ENCODE peak calls at places on chromosomes 11 and 22, in nine cellular contexts. One of them, this sample, is unnamed.

GRCh38 chr22:41902016-41902415 is 12.9 kb downstream of the SHISA8 start:
- DNase-seq in transverse colon: no peak
- DNase-seq in activated CD8-positive, alpha-beta memory T cell treated with anti-CD3 and anti-CD28 coated beads for 24 hours: no peak
- DNase-seq in activated CD4-positive, CD25-positive, alpha-beta regulatory T cell treated with anti-CD3 and anti-CD28 coated beads, Interleukin-2, amount 50 U/mL, for 16 hours: no peak
- DNase-seq in activated effector memory CD4-positive, alpha-beta T cell treated with Interleukin-2 at 50 U/mL for 16 hours: no peak
- DNase-seq in iris pigment epithelial cell: no peak
- DNase-seq in endothelial cell: no peak
- DNase-seq in gastrocnemius medialis: no peak
- DNase-seq in activated CD4-positive, alpha-beta T cell treated with anti-CD3 and anti-CD28 coated beads, Interleukin-2, amount 10 ng/mL, durations not matched to agents 7 days and 5 days: no peak
- DNase-seq in this sample: no peak

GRCh38 chr22:20201837-20202392 is 51.1 kb upstream of the CCDC188 start:
- DNase-seq in transverse colon: no peak
- DNase-seq in endothelial cell: no peak
- DNase-seq in activated CD4-positive, alpha-beta T cell treated with anti-CD3 and anti-CD28 coated beads, Interleukin-2, amount 10 ng/mL, durations not matched to agents 7 days and 5 days: no peak
- DNase-seq in activated CD4-positive, CD25-positive, alpha-beta regulatory T cell treated with anti-CD3 and anti-CD28 coated beads, Interleukin-2, amount 50 U/mL, for 16 hours: no peak
- DNase-seq in gastrocnemius medialis: no peak
- DNase-seq in iris pigment epithelial cell: no peak
- DNase-seq in activated CD8-positive, alpha-beta memory T cell treated with anti-CD3 and anti-CD28 coated beads for 24 hours: no peak
- DNase-seq in activated effector memory CD4-positive, alpha-beta T cell treated with Interleukin-2 at 50 U/mL for 16 hours: no peak
- DNase-seq in this sample: no peak

GRCh38 chr11:42870480-42870879 is 441.3 kb upstream of the API5 start:
- DNase-seq in iris pigment epithelial cell: no peak
- DNase-seq in endothelial cell: no peak
- DNase-seq in activated CD4-positive, CD25-positive, alpha-beta regulatory T cell treated with anti-CD3 and anti-CD28 coated beads, Interleukin-2, amount 50 U/mL, for 16 hours: no peak
- DNase-seq in transverse colon: no peak
- DNase-seq in activated effector memory CD4-positive, alpha-beta T cell treated with Interleukin-2 at 50 U/mL for 16 hours: no peak
- DNase-seq in activated CD4-positive, alpha-beta T cell treated with anti-CD3 and anti-CD28 coated beads, Interleukin-2, amount 10 ng/mL, durations not matched to agents 7 days and 5 days: no peak
- DNase-seq in activated CD8-positive, alpha-beta memory T cell treated with anti-CD3 and anti-CD28 coated beads for 24 hours: no peak
- DNase-seq in gastrocnemius medialis: no peak
- DNase-seq in this sample: no peak

GRCh38 chr22:26751217-26751616 is 93.8 kb downstream of the MIAT start:
- DNase-seq in gastrocnemius medialis: no peak
- DNase-seq in activated CD4-positive, alpha-beta T cell treated with anti-CD3 and anti-CD28 coated beads, Interleukin-2, amount 10 ng/mL, durations not matched to agents 7 days and 5 days: no peak
- DNase-seq in transverse colon: no peak
- DNase-seq in activated CD8-positive, alpha-beta memory T cell treated with anti-CD3 and anti-CD28 coated beads for 24 hours: no peak
- DNase-seq in activated effector memory CD4-positive, alpha-beta T cell treated with Interleukin-2 at 50 U/mL for 16 hours: no peak
- DNase-seq in iris pigment epithelial cell: peak; percentile 27
- DNase-seq in activated CD4-positive, CD25-positive, alpha-beta regulatory T cell treated with anti-CD3 and anti-CD28 coated beads, Interleukin-2, amount 50 U/mL, for 16 hours: no peak
- DNase-seq in endothelial cell: peak; percentile 71
- DNase-seq in this sample: peak; percentile 60

GRCh38 chr22:37237371-37238268 is 6.4 kb downstream of the RAC2 start:
- DNase-seq in activated CD8-positive, alpha-beta memory T cell treated with anti-CD3 and anti-CD28 coated beads for 24 hours: peak; percentile 64
- DNase-seq in transverse colon: peak; percentile 4
- DNase-seq in activated effector memory CD4-positive, alpha-beta T cell treated with Interleukin-2 at 50 U/mL for 16 hours: no peak
- DNase-seq in gastrocnemius medialis: no peak
- DNase-seq in endothelial cell: no peak
- DNase-seq in iris pigment epithelial cell: peak; percentile 20
- DNase-seq in activated CD4-positive, alpha-beta T cell treated with anti-CD3 and anti-CD28 coated beads, Interleukin-2, amount 10 ng/mL, durations not matched to agents 7 days and 5 days: no peak
- DNase-seq in activated CD4-positive, CD25-positive, alpha-beta regulatory T cell treated with anti-CD3 and anti-CD28 coated beads, Interleukin-2, amount 50 U/mL, for 16 hours: no peak
- DNase-seq in this sample: peak; percentile 43

GRCh38 chr22:40855960-40856512 is 403 bp downstream of the ST13 start:
- DNase-seq in transverse colon: no peak
- DNase-seq in activated CD4-positive, alpha-beta T cell treated with anti-CD3 and anti-CD28 coated beads, Interleukin-2, amount 10 ng/mL, durations not matched to agents 7 days and 5 days: peak; percentile 41
- DNase-seq in iris pigment epithelial cell: peak; percentile 51
- DNase-seq in activated CD4-positive, CD25-positive, alpha-beta regulatory T cell treated with anti-CD3 and anti-CD28 coated beads, Interleukin-2, amount 50 U/mL, for 16 hours: no peak
- DNase-seq in gastrocnemius medialis: peak; percentile 28
- DNase-seq in endothelial cell: peak; percentile 44
- DNase-seq in activated CD8-positive, alpha-beta memory T cell treated with anti-CD3 and anti-CD28 coated beads for 24 hours: no peak
- DNase-seq in activated effector memory CD4-positive, alpha-beta T cell treated with Interleukin-2 at 50 U/mL for 16 hours: no peak
- DNase-seq in this sample: peak; percentile 33

GRCh38 chr22:22687638-22688500 is 43.5 kb downstream of the GGTLC2 start:
- DNase-seq in activated CD8-positive, alpha-beta memory T cell treated with anti-CD3 and anti-CD28 coated beads for 24 hours: no peak
- DNase-seq in transverse colon: peak; percentile 34
- DNase-seq in activated CD4-positive, CD25-positive, alpha-beta regulatory T cell treated with anti-CD3 and anti-CD28 coated beads, Interleukin-2, amount 50 U/mL, for 16 hours: no peak
- DNase-seq in gastrocnemius medialis: no peak
- DNase-seq in activated CD4-positive, alpha-beta T cell treated with anti-CD3 and anti-CD28 coated beads, Interleukin-2, amount 10 ng/mL, durations not matched to agents 7 days and 5 days: peak; percentile 48
- DNase-seq in iris pigment epithelial cell: peak; percentile 64
- DNase-seq in endothelial cell: peak; percentile 51
- DNase-seq in activated effector memory CD4-positive, alpha-beta T cell treated with Interleukin-2 at 50 U/mL for 16 hours: no peak
- DNase-seq in this sample: peak; percentile 73

GRCh38 chr11:86671386-86672006 is 920 bp downstream of the ME3 start:
- DNase-seq in activated CD4-positive, alpha-beta T cell treated with anti-CD3 and anti-CD28 coated beads, Interleukin-2, amount 10 ng/mL, durations not matched to agents 7 days and 5 days: no peak
- DNase-seq in activated effector memory CD4-positive, alpha-beta T cell treated with Interleukin-2 at 50 U/mL for 16 hours: no peak
- DNase-seq in activated CD8-positive, alpha-beta memory T cell treated with anti-CD3 and anti-CD28 coated beads for 24 hours: no peak
- DNase-seq in activated CD4-positive, CD25-positive, alpha-beta regulatory T cell treated with anti-CD3 and anti-CD28 coated beads, Interleukin-2, amount 50 U/mL, for 16 hours: no peak
- DNase-seq in transverse colon: peak; percentile 82
- DNase-seq in iris pigment epithelial cell: no peak
- DNase-seq in endothelial cell: peak; percentile 5
- DNase-seq in gastrocnemius medialis: peak; percentile 67
- DNase-seq in this sample: peak; percentile 64

GRCh38 chr11:9886595-9886994 is 222.7 kb downstream of the SWAP70 start:
- DNase-seq in iris pigment epithelial cell: no peak
- DNase-seq in gastrocnemius medialis: no peak
- DNase-seq in transverse colon: no peak
- DNase-seq in endothelial cell: no peak
- DNase-seq in activated CD4-positive, alpha-beta T cell treated with anti-CD3 and anti-CD28 coated beads, Interleukin-2, amount 10 ng/mL, durations not matched to agents 7 days and 5 days: no peak
- DNase-seq in activated CD4-positive, CD25-positive, alpha-beta regulatory T cell treated with anti-CD3 and anti-CD28 coated beads, Interleukin-2, amount 50 U/mL, for 16 hours: no peak
- DNase-seq in activated effector memory CD4-positive, alpha-beta T cell treated with Interleukin-2 at 50 U/mL for 16 hours: no peak
- DNase-seq in activated CD8-positive, alpha-beta memory T cell treated with anti-CD3 and anti-CD28 coated beads for 24 hours: no peak
- DNase-seq in this sample: no peak

GRCh38 chr11:94028436-94028835 is 7.3 kb downstream of the HEPHL1 start:
- DNase-seq in activated CD8-positive, alpha-beta memory T cell treated with anti-CD3 and anti-CD28 coated beads for 24 hours: no peak
- DNase-seq in gastrocnemius medialis: no peak
- DNase-seq in endothelial cell: no peak
- DNase-seq in activated CD4-positive, alpha-beta T cell treated with anti-CD3 and anti-CD28 coated beads, Interleukin-2, amount 10 ng/mL, durations not matched to agents 7 days and 5 days: no peak
- DNase-seq in iris pigment epithelial cell: peak; percentile 51
- DNase-seq in transverse colon: no peak
- DNase-seq in activated effector memory CD4-positive, alpha-beta T cell treated with Interleukin-2 at 50 U/mL for 16 hours: no peak
- DNase-seq in activated CD4-positive, CD25-positive, alpha-beta regulatory T cell treated with anti-CD3 and anti-CD28 coated beads, Interleukin-2, amount 50 U/mL, for 16 hours: no peak
- DNase-seq in this sample: peak; percentile 8

GRCh38 chr22:24952837-24953293 is 349 bp downstream of the KIAA1671 start:
- DNase-seq in activated CD8-positive, alpha-beta memory T cell treated with anti-CD3 and anti-CD28 coated beads for 24 hours: no peak
- DNase-seq in activated CD4-positive, CD25-positive, alpha-beta regulatory T cell treated with anti-CD3 and anti-CD28 coated beads, Interleukin-2, amount 50 U/mL, for 16 hours: no peak
- DNase-seq in transverse colon: peak; percentile 71
- DNase-seq in endothelial cell: peak; percentile 77
- DNase-seq in activated effector memory CD4-positive, alpha-beta T cell treated with Interleukin-2 at 50 U/mL for 16 hours: no peak
- DNase-seq in gastrocnemius medialis: peak; percentile 29
- DNase-seq in iris pigment epithelial cell: peak; percentile 50
- DNase-seq in activated CD4-positive, alpha-beta T cell treated with anti-CD3 and anti-CD28 coated beads, Interleukin-2, amount 10 ng/mL, durations not matched to agents 7 days and 5 days: no peak
- DNase-seq in this sample: peak; percentile 61

GRCh38 chr11:78642979-78643675 is 68.5 kb upstream of the NARS2 start:
- DNase-seq in endothelial cell: no peak
- DNase-seq in transverse colon: no peak
- DNase-seq in activated CD4-positive, CD25-positive, alpha-beta regulatory T cell treated with anti-CD3 and anti-CD28 coated beads, Interleukin-2, amount 50 U/mL, for 16 hours: no peak
- DNase-seq in activated CD4-positive, alpha-beta T cell treated with anti-CD3 and anti-CD28 coated beads, Interleukin-2, amount 10 ng/mL, durations not matched to agents 7 days and 5 days: no peak
- DNase-seq in activated CD8-positive, alpha-beta memory T cell treated with anti-CD3 and anti-CD28 coated beads for 24 hours: no peak
- DNase-seq in iris pigment epithelial cell: no peak
- DNase-seq in activated effector memory CD4-positive, alpha-beta T cell treated with Interleukin-2 at 50 U/mL for 16 hours: no peak
- DNase-seq in gastrocnemius medialis: no peak
- DNase-seq in this sample: no peak

GRCh38 chr11:69035959-69036340 is 12.8 kb upstream of the TPCN2 start:
- DNase-seq in activated CD4-positive, alpha-beta T cell treated with anti-CD3 and anti-CD28 coated beads, Interleukin-2, amount 10 ng/mL, durations not matched to agents 7 days and 5 days: no peak
- DNase-seq in activated CD4-positive, CD25-positive, alpha-beta regulatory T cell treated with anti-CD3 and anti-CD28 coated beads, Interleukin-2, amount 50 U/mL, for 16 hours: no peak
- DNase-seq in gastrocnemius medialis: no peak
- DNase-seq in endothelial cell: no peak
- DNase-seq in transverse colon: no peak
- DNase-seq in iris pigment epithelial cell: no peak
- DNase-seq in activated CD8-positive, alpha-beta memory T cell treated with anti-CD3 and anti-CD28 coated beads for 24 hours: no peak
- DNase-seq in activated effector memory CD4-positive, alpha-beta T cell treated with Interleukin-2 at 50 U/mL for 16 hours: no peak
- DNase-seq in this sample: peak; percentile 24

GRCh38 chr11:16784671-16785070 is 46.2 kb downstream of the C11orf58 start:
- DNase-seq in activated CD4-positive, alpha-beta T cell treated with anti-CD3 and anti-CD28 coated beads, Interleukin-2, amount 10 ng/mL, durations not matched to agents 7 days and 5 days: no peak
- DNase-seq in activated CD4-positive, CD25-positive, alpha-beta regulatory T cell treated with anti-CD3 and anti-CD28 coated beads, Interleukin-2, amount 50 U/mL, for 16 hours: no peak
- DNase-seq in iris pigment epithelial cell: no peak
- DNase-seq in activated CD8-positive, alpha-beta memory T cell treated with anti-CD3 and anti-CD28 coated beads for 24 hours: no peak
- DNase-seq in gastrocnemius medialis: no peak
- DNase-seq in transverse colon: no peak
- DNase-seq in activated effector memory CD4-positive, alpha-beta T cell treated with Interleukin-2 at 50 U/mL for 16 hours: no peak
- DNase-seq in endothelial cell: no peak
- DNase-seq in this sample: peak; percentile 55

GRCh38 chr22:46070215-46070721 is 80.1 kb upstream of the PPARA start:
- DNase-seq in iris pigment epithelial cell: peak; percentile 47
- DNase-seq in activated CD4-positive, alpha-beta T cell treated with anti-CD3 and anti-CD28 coated beads, Interleukin-2, amount 10 ng/mL, durations not matched to agents 7 days and 5 days: peak; percentile 26
- DNase-seq in activated effector memory CD4-positive, alpha-beta T cell treated with Interleukin-2 at 50 U/mL for 16 hours: no peak
- DNase-seq in gastrocnemius medialis: peak; percentile 85
- DNase-seq in transverse colon: peak; percentile 74
- DNase-seq in endothelial cell: no peak
- DNase-seq in activated CD8-positive, alpha-beta memory T cell treated with anti-CD3 and anti-CD28 coated beads for 24 hours: peak; percentile 78
- DNase-seq in activated CD4-positive, CD25-positive, alpha-beta regulatory T cell treated with anti-CD3 and anti-CD28 coated beads, Interleukin-2, amount 50 U/mL, for 16 hours: no peak
- DNase-seq in this sample: peak; percentile 79

GRCh38 chr11:128297111-128297651 is 290.2 kb downstream of the ETS1 start:
- DNase-seq in activated CD8-positive, alpha-beta memory T cell treated with anti-CD3 and anti-CD28 coated beads for 24 hours: no peak
- DNase-seq in activated CD4-positive, CD25-positive, alpha-beta regulatory T cell treated with anti-CD3 and anti-CD28 coated beads, Interleukin-2, amount 50 U/mL, for 16 hours: no peak
- DNase-seq in transverse colon: no peak
- DNase-seq in activated effector memory CD4-positive, alpha-beta T cell treated with Interleukin-2 at 50 U/mL for 16 hours: no peak
- DNase-seq in endothelial cell: no peak
- DNase-seq in activated CD4-positive, alpha-beta T cell treated with anti-CD3 and anti-CD28 coated beads, Interleukin-2, amount 10 ng/mL, durations not matched to agents 7 days and 5 days: peak; percentile 39
- DNase-seq in gastrocnemius medialis: no peak
- DNase-seq in iris pigment epithelial cell: no peak
- DNase-seq in this sample: no peak

GRCh38 chr22:23816552-23816976 is 22.2 kb downstream of the DERL3 start:
- DNase-seq in activated CD8-positive, alpha-beta memory T cell treated with anti-CD3 and anti-CD28 coated beads for 24 hours: no peak
- DNase-seq in activated CD4-positive, alpha-beta T cell treated with anti-CD3 and anti-CD28 coated beads, Interleukin-2, amount 10 ng/mL, durations not matched to agents 7 days and 5 days: no peak
- DNase-seq in endothelial cell: no peak
- DNase-seq in iris pigment epithelial cell: no peak
- DNase-seq in gastrocnemius medialis: no peak
- DNase-seq in transverse colon: no peak
- DNase-seq in activated effector memory CD4-positive, alpha-beta T cell treated with Interleukin-2 at 50 U/mL for 16 hours: no peak
- DNase-seq in activated CD4-positive, CD25-positive, alpha-beta regulatory T cell treated with anti-CD3 and anti-CD28 coated beads, Interleukin-2, amount 50 U/mL, for 16 hours: no peak
- DNase-seq in this sample: no peak

GRCh38 chr22:48653306-48653705 is 1174.4 kb downstream of the BRD1 start:
- DNase-seq in activated CD8-positive, alpha-beta memory T cell treated with anti-CD3 and anti-CD28 coated beads for 24 hours: no peak
- DNase-seq in activated CD4-positive, CD25-positive, alpha-beta regulatory T cell treated with anti-CD3 and anti-CD28 coated beads, Interleukin-2, amount 50 U/mL, for 16 hours: no peak
- DNase-seq in activated CD4-positive, alpha-beta T cell treated with anti-CD3 and anti-CD28 coated beads, Interleukin-2, amount 10 ng/mL, durations not matched to agents 7 days and 5 days: no peak
- DNase-seq in transverse colon: no peak
- DNase-seq in activated effector memory CD4-positive, alpha-beta T cell treated with Interleukin-2 at 50 U/mL for 16 hours: no peak
- DNase-seq in endothelial cell: no peak
- DNase-seq in iris pigment epithelial cell: no peak
- DNase-seq in gastrocnemius medialis: no peak
- DNase-seq in this sample: no peak

GRCh38 chr11:6022954-6023353 is 7.6 kb downstream of the OR56A1 start:
- DNase-seq in gastrocnemius medialis: no peak
- DNase-seq in activated effector memory CD4-positive, alpha-beta T cell treated with Interleukin-2 at 50 U/mL for 16 hours: no peak
- DNase-seq in activated CD4-positive, CD25-positive, alpha-beta regulatory T cell treated with anti-CD3 and anti-CD28 coated beads, Interleukin-2, amount 50 U/mL, for 16 hours: no peak
- DNase-seq in transverse colon: no peak
- DNase-seq in endothelial cell: peak; percentile 36
- DNase-seq in activated CD8-positive, alpha-beta memory T cell treated with anti-CD3 and anti-CD28 coated beads for 24 hours: no peak
- DNase-seq in activated CD4-positive, alpha-beta T cell treated with anti-CD3 and anti-CD28 coated beads, Interleukin-2, amount 10 ng/mL, durations not matched to agents 7 days and 5 days: peak; percentile 26
- DNase-seq in iris pigment epithelial cell: peak; percentile 36
- DNase-seq in this sample: peak; percentile 65

GRCh38 chr11:5488385-5488784 is at the start of gene OR52D1:
- DNase-seq in endothelial cell: no peak
- DNase-seq in activated CD4-positive, alpha-beta T cell treated with anti-CD3 and anti-CD28 coated beads, Interleukin-2, amount 10 ng/mL, durations not matched to agents 7 days and 5 days: no peak
- DNase-seq in activated effector memory CD4-positive, alpha-beta T cell treated with Interleukin-2 at 50 U/mL for 16 hours: no peak
- DNase-seq in gastrocnemius medialis: no peak
- DNase-seq in activated CD8-positive, alpha-beta memory T cell treated with anti-CD3 and anti-CD28 coated beads for 24 hours: no peak
- DNase-seq in activated CD4-positive, CD25-positive, alpha-beta regulatory T cell treated with anti-CD3 and anti-CD28 coated beads, Interleukin-2, amount 50 U/mL, for 16 hours: no peak
- DNase-seq in transverse colon: no peak
- DNase-seq in iris pigment epithelial cell: no peak
- DNase-seq in this sample: no peak

GRCh38 chr11:1988667-1989317 is 8.8 kb downstream of the H19 start:
- DNase-seq in transverse colon: no peak
- DNase-seq in activated CD4-positive, CD25-positive, alpha-beta regulatory T cell treated with anti-CD3 and anti-CD28 coated beads, Interleukin-2, amount 50 U/mL, for 16 hours: no peak
- DNase-seq in gastrocnemius medialis: peak; percentile 21
- DNase-seq in activated CD4-positive, alpha-beta T cell treated with anti-CD3 and anti-CD28 coated beads, Interleukin-2, amount 10 ng/mL, durations not matched to agents 7 days and 5 days: no peak
- DNase-seq in activated effector memory CD4-positive, alpha-beta T cell treated with Interleukin-2 at 50 U/mL for 16 hours: no peak
- DNase-seq in endothelial cell: no peak
- DNase-seq in activated CD8-positive, alpha-beta memory T cell treated with anti-CD3 and anti-CD28 coated beads for 24 hours: peak; percentile 13
- DNase-seq in iris pigment epithelial cell: no peak
- DNase-seq in this sample: no peak

GRCh38 chr11:130371004-130371590 is 56.4 kb upstream of the ZBTB44 start:
- DNase-seq in gastrocnemius medialis: no peak
- DNase-seq in endothelial cell: no peak
- DNase-seq in iris pigment epithelial cell: no peak
- DNase-seq in activated CD4-positive, CD25-positive, alpha-beta regulatory T cell treated with anti-CD3 and anti-CD28 coated beads, Interleukin-2, amount 50 U/mL, for 16 hours: no peak
- DNase-seq in activated effector memory CD4-positive, alpha-beta T cell treated with Interleukin-2 at 50 U/mL for 16 hours: no peak
- DNase-seq in activated CD8-positive, alpha-beta memory T cell treated with anti-CD3 and anti-CD28 coated beads for 24 hours: no peak
- DNase-seq in transverse colon: no peak
- DNase-seq in activated CD4-positive, alpha-beta T cell treated with anti-CD3 and anti-CD28 coated beads, Interleukin-2, amount 10 ng/mL, durations not matched to agents 7 days and 5 days: no peak
- DNase-seq in this sample: no peak

GRCh38 chr22:28609921-28610320 is 69.7 kb downstream of the TTC28 start:
- DNase-seq in activated CD4-positive, CD25-positive, alpha-beta regulatory T cell treated with anti-CD3 and anti-CD28 coated beads, Interleukin-2, amount 50 U/mL, for 16 hours: no peak
- DNase-seq in transverse colon: no peak
- DNase-seq in gastrocnemius medialis: no peak
- DNase-seq in activated CD4-positive, alpha-beta T cell treated with anti-CD3 and anti-CD28 coated beads, Interleukin-2, amount 10 ng/mL, durations not matched to agents 7 days and 5 days: no peak
- DNase-seq in activated effector memory CD4-positive, alpha-beta T cell treated with Interleukin-2 at 50 U/mL for 16 hours: no peak
- DNase-seq in iris pigment epithelial cell: no peak
- DNase-seq in activated CD8-positive, alpha-beta memory T cell treated with anti-CD3 and anti-CD28 coated beads for 24 hours: no peak
- DNase-seq in endothelial cell: no peak
- DNase-seq in this sample: no peak

GRCh38 chr11:67146516-67147226 is 27.6 kb downstream of the KDM2A start:
- DNase-seq in iris pigment epithelial cell: no peak
- DNase-seq in activated CD8-positive, alpha-beta memory T cell treated with anti-CD3 and anti-CD28 coated beads for 24 hours: no peak
- DNase-seq in activated CD4-positive, alpha-beta T cell treated with anti-CD3 and anti-CD28 coated beads, Interleukin-2, amount 10 ng/mL, durations not matched to agents 7 days and 5 days: no peak
- DNase-seq in gastrocnemius medialis: no peak
- DNase-seq in activated CD4-positive, CD25-positive, alpha-beta regulatory T cell treated with anti-CD3 and anti-CD28 coated beads, Interleukin-2, amount 50 U/mL, for 16 hours: no peak
- DNase-seq in activated effector memory CD4-positive, alpha-beta T cell treated with Interleukin-2 at 50 U/mL for 16 hours: no peak
- DNase-seq in transverse colon: no peak
- DNase-seq in endothelial cell: no peak
- DNase-seq in this sample: no peak

GRCh38 chr22:39229688-39230260 is 15.0 kb downstream of the PDGFB start:
- DNase-seq in endothelial cell: no peak
- DNase-seq in gastrocnemius medialis: no peak
- DNase-seq in transverse colon: no peak
- DNase-seq in activated effector memory CD4-positive, alpha-beta T cell treated with Interleukin-2 at 50 U/mL for 16 hours: no peak
- DNase-seq in iris pigment epithelial cell: no peak
- DNase-seq in activated CD4-positive, alpha-beta T cell treated with anti-CD3 and anti-CD28 coated beads, Interleukin-2, amount 10 ng/mL, durations not matched to agents 7 days and 5 days: no peak
- DNase-seq in activated CD8-positive, alpha-beta memory T cell treated with anti-CD3 and anti-CD28 coated beads for 24 hours: no peak
- DNase-seq in activated CD4-positive, CD25-positive, alpha-beta regulatory T cell treated with anti-CD3 and anti-CD28 coated beads, Interleukin-2, amount 50 U/mL, for 16 hours: no peak
- DNase-seq in this sample: no peak

GRCh38 chr11:35932641-35933571 is 11.0 kb upstream of the LDLRAD3 start:
- DNase-seq in gastrocnemius medialis: no peak
- DNase-seq in activated effector memory CD4-positive, alpha-beta T cell treated with Interleukin-2 at 50 U/mL for 16 hours: no peak
- DNase-seq in iris pigment epithelial cell: peak; percentile 67
- DNase-seq in endothelial cell: no peak
- DNase-seq in activated CD4-positive, CD25-positive, alpha-beta regulatory T cell treated with anti-CD3 and anti-CD28 coated beads, Interleukin-2, amount 50 U/mL, for 16 hours: no peak
- DNase-seq in transverse colon: no peak
- DNase-seq in activated CD8-positive, alpha-beta memory T cell treated with anti-CD3 and anti-CD28 coated beads for 24 hours: no peak
- DNase-seq in activated CD4-positive, alpha-beta T cell treated with anti-CD3 and anti-CD28 coated beads, Interleukin-2, amount 10 ng/mL, durations not matched to agents 7 days and 5 days: no peak
- DNase-seq in this sample: peak; percentile 54

GRCh38 chr11:36577859-36578258 is 10.1 kb downstream of the RAG1 start:
- DNase-seq in activated CD4-positive, CD25-positive, alpha-beta regulatory T cell treated with anti-CD3 and anti-CD28 coated beads, Interleukin-2, amount 50 U/mL, for 16 hours: no peak
- DNase-seq in endothelial cell: no peak
- DNase-seq in gastrocnemius medialis: no peak
- DNase-seq in activated CD4-positive, alpha-beta T cell treated with anti-CD3 and anti-CD28 coated beads, Interleukin-2, amount 10 ng/mL, durations not matched to agents 7 days and 5 days: no peak
- DNase-seq in activated effector memory CD4-positive, alpha-beta T cell treated with Interleukin-2 at 50 U/mL for 16 hours: no peak
- DNase-seq in iris pigment epithelial cell: peak; percentile 5
- DNase-seq in transverse colon: no peak
- DNase-seq in activated CD8-positive, alpha-beta memory T cell treated with anti-CD3 and anti-CD28 coated beads for 24 hours: no peak
- DNase-seq in this sample: peak; percentile 10

This sample was measured in cardiac fibroblast.